ENCODE peak calls at places on chromosomes 11 and 22, in ten cellular contexts. A, F, D, I, V, G, O, H, M and J are unnamed samples.

GRCh38 chr11:27718853-27719574 is 18.8 kb upstream of the BDNF start:
- DNase-seq in F (no peak), V (no peak), M (peak; percentile 43), D (no peak), G (peak; percentile 55), O (peak; percentile 63), I (no peak), A (no peak), H (peak; percentile 91), J (no peak)

GRCh38 chr11:63537293-63538101 is 889 bp downstream of the PLAAT4 start:
- DNase-seq in D (peak; percentile 86), I (no peak), A (peak; percentile 92), G (no peak), V (no peak), M (peak; percentile 94), O (no peak), F (no peak), H (no peak), J (no peak)

GRCh38 chr11:79220171-79220570 is 220.7 kb downstream of the TENM4 start:
- DNase-seq in F (no peak), I (no peak), D (no peak), V (no peak), A (no peak), G (no peak), M (peak; percentile 26), O (no peak), H (no peak), J (no peak)

GRCh38 chr11:7965386-7965785 is at the start of gene NLRP10:
- DNase-seq in A (no peak), O (no peak), M (peak; percentile 57), G (no peak), D (no peak), H (no peak), F (peak; percentile 77), I (no peak), V (no peak), J (peak; percentile 80)

GRCh38 chr11:7577226-7577882 is 63.6 kb downstream of the PPFIBP2 start:
- DNase-seq in I (no peak), F (no peak), O (no peak), G (no peak), A (peak; percentile 87), M (peak; percentile 64), V (no peak), H (no peak), D (no peak), J (no peak)

GRCh38 chr22:49251371-49251770 is 576.3 kb downstream of the BRD1 start:
- DNase-seq in V (no peak), A (no peak), D (no peak), G (no peak), M (no peak), O (no peak), H (no peak), I (no peak), F (no peak), J (no peak)

GRCh38 chr11:117462848-117463247 is 135.2 kb downstream of the CEP164 start:
- DNase-seq in O (no peak), H (no peak), V (no peak), D (no peak), A (no peak), M (no peak), F (no peak), I (no peak), G (no peak), J (no peak)

GRCh38 chr11:60629399-60629798 is 70.0 kb upstream of the MS4A8 start:
- DNase-seq in F (no peak), O (no peak), I (no peak), M (no peak), G (no peak), A (no peak), V (no peak), H (no peak), D (no peak), J (no peak)

GRCh38 chr22:34886812-34887211 is 179.1 kb upstream of the ISX start:
- DNase-seq in F (no peak), M (no peak), V (no peak), H (no peak), A (no peak), I (no peak), O (no peak), G (no peak), D (no peak), J (no peak)

GRCh38 chr11:44634401-44635281 is 69.2 kb downstream of the CD82 start:
- DNase-seq in D (peak; percentile 78), A (peak; percentile 89), V (no peak), H (peak; percentile 56), M (peak; percentile 60), I (peak; percentile 51), O (peak; percentile 93), F (no peak), G (peak; percentile 38), J (no peak)

GRCh38 chr22:50529416-50530279 is at the start of gene TYMP:
- DNase-seq in O (peak; percentile 97), F (no peak), H (peak; percentile 44), M (peak; percentile 29), V (no peak), I (no peak), A (peak; percentile 86), G (peak; percentile 45), D (peak; percentile 65), J (no peak)

GRCh38 chr22:43534916-43535315 is 123.1 kb downstream of the MPPED1 start:
- DNase-seq in F (no peak), O (no peak), I (no peak), H (no peak), V (no peak), M (no peak), A (no peak), G (no peak), D (no peak), J (no peak)

GRCh38 chr22:36569999-36570398 is 41.0 kb upstream of the EIF3D start:
- DNase-seq in G (peak; percentile 29), F (no peak), V (no peak), O (no peak), M (peak; percentile 11), H (peak; percentile 70), A (no peak), D (peak; percentile 8), I (no peak), J (no peak)
- TF ChIP-seq CTCF in G (no peak), F (peak; percentile 63), V (peak; percentile 69), O (no peak), M (peak; percentile 44), H (peak; percentile 51), A (no peak), D (no peak), I (no peak), J (peak; percentile 65)

GRCh38 chr11:114606003-114606801 is 10.6 kb upstream of the NXPE4 start:
- DNase-seq in F (no peak), D (no peak), V (no peak), M (peak; percentile 22), I (no peak), A (no peak), O (no peak), G (no peak), H (no peak), J (no peak)
- TF ChIP-seq CTCF in F (no peak), D (no peak), V (no peak), M (no peak), I (no peak), A (peak; percentile 20), O (peak; percentile 11), G (no peak), H (no peak), J (no peak)

GRCh38 chr22:45865561-45866397 is 111.2 kb downstream of the WNT7B start:
- DNase-seq in F (no peak), I (no peak), D (no peak), V (no peak), G (no peak), M (no peak), A (peak; percentile 59), H (no peak), O (peak; percentile 57), J (no peak)
- TF ChIP-seq CTCF in F (no peak), I (no peak), D (no peak), V (no peak), G (no peak), M (no peak), A (no peak), H (peak; percentile 23), O (no peak), J (no peak)

GRCh38 chr22:32474635-32475427 is at the start of gene FBXO7:
- DNase-seq in M (peak; percentile 90), G (peak; percentile 40), V (no peak), I (peak; percentile 89), A (peak; percentile 96), O (peak; percentile 97), F (peak; percentile 36), D (peak; percentile 93), H (peak; percentile 98), J (peak; percentile 63)
- TF ChIP-seq CTCF in M (peak; percentile 25), G (no peak), V (peak; percentile 35), I (no peak), A (no peak), O (peak; percentile 18), F (peak; percentile 75), D (peak; percentile 39), H (peak; percentile 66), J (peak; percentile 32)

GRCh38 chr11:29019960-29020683 is 911.9 kb downstream of the METTL15 start:
- DNase-seq in G (peak; percentile 6), H (peak; percentile 53), M (peak; percentile 58), A (no peak), V (no peak), O (no peak), D (no peak), I (no peak), F (no peak), J (no peak)
- TF ChIP-seq CTCF in G (peak; percentile 34), H (peak; percentile 66), M (peak; percentile 49), A (no peak), V (peak; percentile 63), O (peak; percentile 13), D (peak; percentile 33), I (no peak), F (peak; percentile 47), J (peak; percentile 51)

DNA sequence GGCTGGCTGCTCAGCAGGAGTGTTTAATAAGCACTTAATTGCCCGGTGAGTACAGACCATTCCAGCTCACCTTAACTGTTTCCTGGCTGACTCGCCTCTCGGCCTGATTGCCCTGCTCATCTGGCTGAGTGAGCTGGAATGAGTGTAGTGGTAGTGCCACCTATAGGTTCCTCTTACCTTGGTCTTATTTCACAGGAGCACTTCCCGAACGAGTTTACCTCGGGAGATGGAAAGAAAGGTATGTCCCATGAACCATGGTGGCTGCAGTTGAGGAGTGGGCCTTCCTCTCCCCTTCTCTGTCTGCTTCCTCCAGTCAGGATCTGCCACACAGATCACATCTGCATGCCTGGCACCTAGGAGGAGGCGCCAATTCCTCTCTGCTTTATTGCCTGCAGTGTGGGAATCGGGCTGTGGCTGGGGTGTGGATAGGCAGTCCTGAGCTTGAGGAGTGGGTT is 26.7 kb downstream of the UPB1 start:
- DNase-seq in F (no peak), I (peak; percentile 76), G (peak; percentile 74), M (peak; percentile 59), H (peak; percentile 75), D (peak; percentile 80), O (peak; percentile 71), A (no peak), V (peak; percentile 54), J (no peak)
- TF ChIP-seq CTCF in F (peak; percentile 32), I (peak; percentile 41), G (peak; percentile 60), M (peak; percentile 50), H (peak; percentile 56), D (peak; percentile 83), O (peak; percentile 61), A (no peak), V (peak; percentile 76), J (peak; percentile 53)